ENCODE peak calls at places on chromosomes 12 and 14, in nine cellular contexts. B is SW480, X is aorta, Z is EH, T is A172, R is lower leg skin, C is GM20000, M is epithelial cell of esophagus, S is astrocyte. I is an unnamed sample.

GRCh38 chr12:22743700-22744099 is 118.7 kb downstream of the ETNK1 start:
- DNase-seq in R (no peak), Z (no peak), X (no peak), S (no peak), T (no peak), C (no peak), M (no peak), B (no peak), I (no peak)

GRCh38 chr12:108649126-108649525 is 15.4 kb upstream of the SELPLG start:
- DNase-seq in C (no peak), M (no peak), Z (peak), S (peak), T (peak), B (peak), X (no peak), R (no peak), I (no peak)

GRCh38 chr12:124684496-124684895 is 117.1 kb upstream of the NCOR2 start:
- DNase-seq in M (no peak), R (no peak), X (no peak), T (no peak), Z (peak), B (peak), C (no peak), S (no peak), I (no peak)

GRCh38 chr12:68235576-68235975 is 10.0 kb upstream of the IL26 start:
- DNase-seq in B (no peak), C (no peak), T (no peak), R (no peak), X (no peak), S (no peak), Z (no peak), M (no peak), I (no peak)

GRCh38 chr12:129997239-129997638 is 93.4 kb upstream of the TMEM132D start:
- DNase-seq in R (no peak), Z (no peak), B (no peak), C (no peak), X (no peak), M (no peak), S (no peak), T (no peak), I (no peak)

GRCh38 chr14:95514131-95515079 is 2.0 kb downstream of the SYNE3 start:
- DNase-seq in X (peak), S (no peak), M (peak), T (no peak), Z (no peak), B (no peak), C (no peak), R (no peak), I (no peak)

GRCh38 chr14:68543516-68543915 is 249.4 kb downstream of the ZFP36L1 start:
- DNase-seq in M (no peak), R (no peak), B (no peak), S (no peak), C (no peak), Z (no peak), X (no peak), T (no peak), I (no peak)

GRCh38 chr12:88638956-88639355 is 58.7 kb upstream of the KITLG start:
- DNase-seq in T (no peak), R (no peak), B (no peak), S (no peak), C (no peak), Z (peak), M (no peak), X (no peak), I (no peak)

GRCh38 chr14:34258318-34258717 is 203.7 kb downstream of the SPTSSA start:
- DNase-seq in S (peak), M (peak), Z (no peak), B (no peak), X (no peak), R (no peak), T (peak), C (no peak), I (no peak)

GRCh38 chr12:6869049-6870021 is 2.0 kb downstream of the TPI1 start:
- DNase-seq in T (peak), C (peak), R (peak), B (peak), Z (peak), S (no peak), X (peak), M (peak), I (peak)

GRCh38 chr12:15276088-15276698 is 46.1 kb upstream of the PTPRO start:
- DNase-seq in S (peak), C (no peak), X (no peak), Z (peak), B (peak), T (peak), M (peak), R (peak), I (peak)

GRCh38 chr12:130744274-130744673 is 28.2 kb upstream of the RIMBP2 start:
- DNase-seq in X (no peak), S (no peak), T (no peak), B (no peak), Z (no peak), R (no peak), M (no peak), C (no peak), I (no peak)

GRCh38 chr12:25889185-25889584 is 69.3 kb upstream of the RASSF8 start:
- DNase-seq in B (no peak), T (no peak), R (no peak), C (no peak), M (no peak), S (no peak), X (no peak), Z (no peak), I (no peak)

GRCh38 chr14:53187921-53188463 is 34.9 kb upstream of the DDHD1 start:
- DNase-seq in B (no peak), T (no peak), M (peak), S (no peak), R (no peak), X (no peak), Z (no peak), C (no peak), I (no peak)

GRCh38 chr12:48446372-48446771 is 26.0 kb upstream of the ANP32D start:
- DNase-seq in X (no peak), B (no peak), C (no peak), Z (no peak), S (no peak), T (peak), M (peak), R (no peak), I (no peak)

GRCh38 chr12:3872800-3873636 is at the start of gene PARP11:
- DNase-seq in B (peak), M (peak), Z (peak), R (peak), X (peak), T (peak), C (peak), S (peak), I (peak)

GRCh38 chr12:82174936-82175335 is 183.3 kb downstream of the CCDC59 start:
- DNase-seq in C (no peak), T (no peak), X (no peak), R (no peak), Z (no peak), B (no peak), S (no peak), M (no peak), I (no peak)

GRCh38 chr14:22563987-22564386 is 25.0 kb downstream of the DAD1 start:
- DNase-seq in X (no peak), R (no peak), Z (peak), B (no peak), S (no peak), M (no peak), T (no peak), C (no peak), I (no peak)

GRCh38 chr12:43241971-43242370 is 310.0 kb downstream of the ADAMTS20 start:
- DNase-seq in C (no peak), T (no peak), M (no peak), R (no peak), S (peak), B (no peak), Z (peak), X (no peak), I (no peak)

GRCh38 chr12:22514875-22515274 is 29.5 kb downstream of the C2CD5 start:
- DNase-seq in B (no peak), X (no peak), C (no peak), M (no peak), S (no peak), T (no peak), Z (no peak), R (no peak), I (no peak)

GRCh38 chr12:24561411-24561871 is 387.5 kb downstream of the BCAT1 start:
- DNase-seq in X (no peak), B (no peak), C (no peak), Z (peak), S (peak), T (no peak), M (peak), R (no peak), I (no peak)

GRCh38 chr12:124543052-124543590 is 24.3 kb downstream of the NCOR2 start:
- DNase-seq in S (no peak), Z (peak), C (peak), B (peak), X (no peak), R (no peak), M (no peak), T (no peak), I (peak)

GRCh38 chr12:58833844-58834243 is 86.5 kb downstream of the LRIG3 start:
- DNase-seq in X (no peak), Z (no peak), M (peak), C (no peak), B (peak), S (no peak), R (no peak), T (no peak), I (no peak)

GRCh38 chr14:56417173-56417572 is 162.4 kb upstream of the TMEM260 start:
- DNase-seq in M (no peak), T (no peak), X (no peak), S (peak), R (no peak), B (peak), Z (no peak), C (no peak), I (peak)

GRCh38 chr14:69013943-69014782 is 35.1 kb upstream of the ACTN1 start:
- DNase-seq in B (peak), Z (peak), R (peak), S (no peak), T (no peak), C (no peak), M (peak), X (no peak), I (peak)

GRCh38 chr12:53726946-53727309 is 324 bp downstream of the CALCOCO1 start:
- DNase-seq in T (no peak), M (peak), S (no peak), R (no peak), Z (peak), X (no peak), B (no peak), C (no peak), I (no peak)

GRCh38 chr14:32277998-32278397 is 51.1 kb upstream of the AKAP6 start:
- DNase-seq in R (no peak), X (no peak), C (no peak), B (peak), M (no peak), S (no peak), Z (no peak), T (no peak), I (no peak)

GRCh38 chr12:83046019-83046418 is 359.3 kb downstream of the TMTC2 start:
- DNase-seq in X (no peak), Z (no peak), R (no peak), C (no peak), T (no peak), B (no peak), S (no peak), M (no peak), I (no peak)

GRCh38 chr12:116186482-116187157 is 90.9 kb downstream of the MED13L start:
- DNase-seq in T (no peak), R (no peak), Z (no peak), B (no peak), X (no peak), C (no peak), M (no peak), S (no peak), I (no peak)

GRCh38 chr14:101407328-101407727 is 154.0 kb upstream of the DIO3 start:
- DNase-seq in M (no peak), B (no peak), R (no peak), Z (peak), S (no peak), X (no peak), T (no peak), C (no peak), I (no peak)

GRCh38 chr12:103647267-103647666 is 60.2 kb downstream of the STAB2 start:
- DNase-seq in B (peak), X (no peak), R (no peak), M (peak), S (peak), C (no peak), T (peak), Z (peak), I (no peak)

I was measured in KBM-7.